ENCODE peak calls at places on chromosome 11, in nine cellular contexts. O is WTC11, Q is fibroblast of the aortic adventitia, I is neural crest cell, E is heart right ventricle, K is MCF 10A, H is HCT116, J is lung, A is GM23338. T is an unnamed sample.

GRCh38 chr11:1333860-1334259 is 24.4 kb upstream of the TOLLIP start:
- DNase-seq in O (no peak), Q (no peak), I (no peak), E (no peak), K (no peak), H (no peak), J (no peak), A (no peak), T (no peak)

GRCh38 chr11:68688881-68689280 is 4.5 kb downstream of the GAL start:
- DNase-seq in O (no peak), Q (no peak), I (no peak), E (no peak), K (no peak), H (no peak), J (no peak), A (no peak), T (no peak)

GRCh38 chr11:119476666-119477331 is 53.8 kb upstream of the THY1 start:
- DNase-seq in O (no peak), Q (no peak), I (no peak), E (no peak), K (no peak), H (no peak), J (no peak), A (no peak), T (no peak)

GRCh38 chr11:47399860-47400812 is 8.3 kb upstream of the SLC39A13 start:
- DNase-seq in O (peak), Q (no peak), I (no peak), E (no peak), K (no peak), H (no peak), J (no peak), A (peak), T (peak)

GRCh38 chr11:32353884-32354283 is 81.5 kb downstream of the WT1 start:
- DNase-seq in O (no peak), Q (peak), I (no peak), E (no peak), K (no peak), H (no peak), J (no peak), A (no peak), T (no peak)

GRCh38 chr11:57458410-57459111 is 1.8 kb upstream of the RTN4RL2 start:
- DNase-seq in O (peak), Q (peak), I (peak), E (peak), K (peak), H (no peak), J (no peak), A (peak), T (peak)

GRCh38 chr11:844693-845644 is 2.3 kb downstream of the TSPAN4 start:
- DNase-seq in O (peak), Q (peak), I (peak), E (peak), K (peak), H (no peak), J (peak), A (peak), T (peak)

GRCh38 chr11:47372422-47372821 is 5.9 kb downstream of the SPI1 start:
- DNase-seq in O (no peak), Q (no peak), I (no peak), E (no peak), K (no peak), H (no peak), J (no peak), A (no peak), T (no peak)

GRCh38 chr11:69500285-69501120 is 19.0 kb downstream of the LINC01488 start:
- DNase-seq in O (no peak), Q (no peak), I (no peak), E (no peak), K (no peak), H (no peak), J (no peak), A (no peak), T (no peak)

GRCh38 chr11:72084076-72084475 is 3.4 kb downstream of the LRRC51 start:
- DNase-seq in O (no peak), Q (no peak), I (no peak), E (no peak), K (no peak), H (no peak), J (no peak), A (no peak), T (no peak)

GRCh38 chr11:111585371-111585770 is 16.9 kb upstream of the SIK2 start:
- DNase-seq in O (no peak), Q (peak), I (no peak), E (no peak), K (no peak), H (no peak), J (no peak), A (no peak), T (no peak)

GRCh38 chr11:60125962-60126585 is 37.6 kb downstream of the MS4A2 start:
- DNase-seq in O (no peak), Q (no peak), I (no peak), E (no peak), K (peak), H (no peak), J (no peak), A (no peak), T (no peak)

GRCh38 chr11:10268746-10269487 is 25.1 kb downstream of the SBF2 start:
- DNase-seq in O (no peak), Q (peak), I (no peak), E (no peak), K (no peak), H (no peak), J (no peak), A (no peak), T (no peak)

GRCh38 chr11:127733552-127733951 is 733.0 kb upstream of the KIRREL3 start:
- DNase-seq in O (no peak), Q (no peak), I (no peak), E (peak), K (no peak), H (no peak), J (no peak), A (no peak), T (no peak)

GRCh38 chr11:95245038-95245437 is 14.0 kb upstream of the SESN3 start:
- DNase-seq in O (no peak), Q (peak), I (no peak), E (no peak), K (peak), H (no peak), J (no peak), A (peak), T (no peak)

GRCh38 chr11:19673924-19674390 is 38.7 kb upstream of the NAV2 start:
- DNase-seq in O (no peak), Q (peak), I (no peak), E (peak), K (no peak), H (no peak), J (peak), A (peak), T (no peak)

GRCh38 chr11:73270089-73270854 is 1.9 kb upstream of the P2RY6 start:
- DNase-seq in O (no peak), Q (no peak), I (no peak), E (no peak), K (no peak), H (no peak), J (no peak), A (no peak), T (no peak)

GRCh38 chr11:69013009-69013951 is at the start of gene MRGPRF:
- DNase-seq in O (peak), Q (peak), I (no peak), E (peak), K (no peak), H (no peak), J (peak), A (peak), T (no peak)

GRCh38 chr11:103525069-103525468 is 415.8 kb downstream of the DYNC2H1 start:
- DNase-seq in O (no peak), Q (peak), I (no peak), E (no peak), K (no peak), H (no peak), J (no peak), A (no peak), T (no peak)

GRCh38 chr11:18844753-18845367 is 53.3 kb upstream of the PTPN5 start:
- DNase-seq in O (no peak), Q (peak), I (no peak), E (no peak), K (peak), H (peak), J (no peak), A (peak), T (peak)

GRCh38 chr11:122656631-122657101 is 1.1 kb downstream of the UBASH3B start:
- DNase-seq in O (peak), Q (peak), I (peak), E (peak), K (no peak), H (no peak), J (no peak), A (peak), T (peak)

GRCh38 chr11:122656073-122656630 is 630 bp downstream of the UBASH3B start:
- DNase-seq in O (peak), Q (no peak), I (peak), E (peak), K (peak), H (no peak), J (peak), A (peak), T (peak)

GRCh38 chr11:122652495-122652894 is 3.0 kb upstream of the UBASH3B start:
- DNase-seq in O (no peak), Q (no peak), I (no peak), E (no peak), K (no peak), H (no peak), J (no peak), A (no peak), T (no peak)

GRCh38 chr11:122653911-122654310 is 1.6 kb upstream of the UBASH3B start:
- DNase-seq in O (no peak), Q (peak), I (no peak), E (no peak), K (no peak), H (no peak), J (no peak), A (no peak), T (no peak)

DNA sequence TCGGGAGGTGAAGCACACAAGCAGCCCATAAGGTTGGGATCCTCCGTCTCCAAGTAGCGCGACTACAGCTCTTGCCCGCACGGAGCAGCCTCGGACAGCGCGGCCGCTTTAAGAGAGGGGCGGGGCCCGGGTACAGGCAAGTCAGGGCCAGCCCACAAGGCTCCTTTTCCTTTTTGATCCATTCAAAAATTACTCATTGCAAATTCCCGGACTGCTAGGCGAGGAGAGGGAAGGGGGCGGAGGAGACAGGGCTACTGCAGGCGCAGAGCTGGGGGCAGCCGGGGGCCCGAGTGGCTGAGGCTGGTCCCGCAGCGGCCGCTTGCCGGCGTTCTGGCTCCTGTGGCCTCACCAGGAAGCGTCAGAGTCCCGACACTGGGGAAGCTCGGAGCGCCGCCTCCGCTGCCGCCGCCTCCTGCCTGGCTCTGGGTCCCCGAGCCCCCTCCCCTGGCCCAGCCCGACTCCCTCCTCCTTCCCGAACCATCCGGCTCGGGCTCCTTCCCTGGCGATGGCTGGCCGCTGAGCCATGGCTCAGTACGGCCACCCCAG is at the start of gene UBASH3B:
- DNase-seq in O (peak), Q (peak), I (peak), E (peak), K (peak), H (peak), J (peak), A (peak), T (peak)
- TF ChIP-seq CTCF in O (no peak), Q (peak), I (no peak), E (no peak), K (no peak), H (no peak), J (no peak), A (no peak), T (no peak)

GRCh38 chr11:74694536-74694935 is 36.7 kb downstream of the CHRDL2 start:
- DNase-seq in O (no peak), Q (no peak), I (no peak), E (no peak), K (peak), H (no peak), J (no peak), A (no peak), T (no peak)

GRCh38 chr11:74696932-74697687 is 34.1 kb downstream of the CHRDL2 start:
- DNase-seq in O (peak), Q (peak), I (no peak), E (peak), K (peak), H (no peak), J (peak), A (peak), T (no peak)

GRCh38 chr11:74696488-74696887 is 34.7 kb downstream of the CHRDL2 start:
- DNase-seq in O (no peak), Q (no peak), I (no peak), E (no peak), K (peak), H (no peak), J (no peak), A (no peak), T (no peak)

GRCh38 chr11:74694136-74694535 is 37.1 kb downstream of the CHRDL2 start:
- DNase-seq in O (no peak), Q (no peak), I (no peak), E (no peak), K (no peak), H (no peak), J (no peak), A (peak), T (no peak)

GRCh38 chr11:74695705-74696280 is 35.4 kb downstream of the CHRDL2 start:
- DNase-seq in O (no peak), Q (peak), I (no peak), E (no peak), K (peak), H (no peak), J (no peak), A (peak), T (no peak)
- TF ChIP-seq CTCF in O (no peak), Q (no peak), I (no peak), E (no peak), K (no peak), H (no peak), J (no peak), A (peak), T (no peak)

GRCh38 chr11:12454782-12455181 is 77.4 kb downstream of the PARVA start:
- DNase-seq in O (no peak), Q (peak), I (no peak), E (no peak), K (no peak), H (no peak), J (no peak), A (no peak), T (no peak)

GRCh38 chr11:12451179-12451814 is 73.9 kb downstream of the PARVA start:
- DNase-seq in O (no peak), Q (no peak), I (no peak), E (no peak), K (no peak), H (no peak), J (no peak), A (no peak), T (no peak)

GRCh38 chr11:12449961-12450715 is 72.8 kb downstream of the PARVA start:
- DNase-seq in O (no peak), Q (peak), I (no peak), E (no peak), K (peak), H (peak), J (no peak), A (no peak), T (no peak)

GRCh38 chr11:12455938-12456337 is 78.6 kb downstream of the PARVA start:
- DNase-seq in O (no peak), Q (peak), I (no peak), E (no peak), K (no peak), H (no peak), J (no peak), A (no peak), T (no peak)

DNA sequence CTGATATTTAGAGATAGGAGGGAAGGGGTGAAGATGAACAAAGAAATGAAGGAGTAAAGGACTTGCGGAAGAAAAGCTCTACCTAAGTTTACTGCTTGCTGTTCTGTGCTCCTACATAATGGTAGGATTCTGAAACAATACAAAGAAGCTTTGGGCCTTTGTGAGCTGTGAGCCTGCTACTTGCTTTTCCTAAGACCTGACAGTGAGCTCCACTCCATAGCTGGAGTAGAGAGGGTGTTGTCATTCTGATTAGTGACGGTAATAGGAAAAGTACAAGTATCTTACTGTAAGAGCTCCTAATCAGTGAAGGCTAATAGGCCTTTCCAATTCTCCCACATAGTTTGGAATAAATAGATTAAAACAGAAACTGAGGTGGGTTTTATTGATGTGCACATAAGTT is 75.9 kb downstream of the PARVA start:
- DNase-seq in O (no peak), Q (no peak), I (no peak), E (no peak), K (no peak), H (no peak), J (no peak), A (no peak), T (no peak)
- TF ChIP-seq CTCF in O (no peak), Q (no peak), I (no peak), E (no peak), K (no peak), H (no peak), J (no peak), A (no peak), T (no peak)

GRCh38 chr11:43578346-43579170 is 102.0 kb upstream of the HSD17B12 start:
- DNase-seq in O (no peak), Q (peak), I (no peak), E (no peak), K (no peak), H (no peak), J (no peak), A (peak), T (no peak)

GRCh38 chr11:43579919-43580276 is 100.6 kb upstream of the HSD17B12 start:
- DNase-seq in O (peak), Q (no peak), I (no peak), E (no peak), K (no peak), H (no peak), J (no peak), A (peak), T (no peak)

GRCh38 chr11:43580735-43581369 is 99.7 kb upstream of the HSD17B12 start:
- DNase-seq in O (peak), Q (no peak), I (no peak), E (no peak), K (no peak), H (no peak), J (no peak), A (peak), T (peak)

GRCh38 chr11:43577566-43578264 is 102.8 kb upstream of the HSD17B12 start:
- DNase-seq in O (no peak), Q (no peak), I (no peak), E (no peak), K (no peak), H (no peak), J (no peak), A (no peak), T (no peak)

DNA sequence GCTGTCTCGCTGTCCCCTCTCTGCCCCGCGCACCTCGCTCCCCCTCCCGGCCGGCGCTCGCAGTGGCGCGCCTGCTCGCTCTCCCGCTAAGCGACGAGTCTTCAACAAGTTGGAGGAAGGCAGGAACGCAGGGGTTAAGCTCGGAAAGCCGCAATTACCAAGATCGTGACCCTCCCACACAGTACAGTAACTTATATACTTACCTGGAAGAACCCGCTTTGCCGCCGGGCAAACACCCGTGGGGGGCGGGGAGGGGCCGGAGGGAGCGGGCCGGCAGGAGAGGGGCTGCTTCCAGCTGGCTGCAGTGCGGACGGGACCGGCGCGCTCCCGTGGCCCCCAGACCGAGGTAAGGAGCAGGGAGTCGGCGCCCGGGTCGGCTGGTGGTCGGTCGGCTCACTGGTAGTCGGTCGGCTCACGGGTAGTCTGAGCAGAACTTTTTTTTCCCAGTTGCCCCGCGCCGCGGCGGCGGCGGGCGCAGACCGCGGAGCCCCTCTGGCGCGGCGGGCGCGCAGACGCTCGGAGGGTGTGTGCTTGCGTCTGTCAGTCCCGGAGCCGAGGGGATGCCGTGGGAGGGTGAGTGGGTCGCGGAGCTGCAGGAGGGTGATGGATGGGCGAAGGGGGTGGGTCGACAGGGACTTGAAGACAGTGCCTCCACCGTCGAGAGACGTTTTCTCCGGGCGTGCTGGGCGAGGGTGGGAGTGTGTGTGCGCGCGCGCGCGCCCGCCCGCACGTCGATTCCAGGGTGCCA is 101.2 kb upstream of the HSD17B12 start:
- DNase-seq in O (peak), Q (peak), I (no peak), E (no peak), K (peak), H (no peak), J (no peak), A (peak), T (peak)
- TF ChIP-seq CTCF in O (no peak), Q (peak), I (peak), E (peak), K (no peak), H (no peak), J (no peak), A (peak), T (peak)

GRCh38 chr11:35712533-35712932 is 50.0 kb downstream of the TRIM44 start:
- DNase-seq in O (no peak), Q (no peak), I (no peak), E (no peak), K (no peak), H (no peak), J (no peak), A (no peak), T (no peak)

GRCh38 chr11:35711924-35712323 is 49.3 kb downstream of the TRIM44 start:
- DNase-seq in O (no peak), Q (no peak), I (no peak), E (no peak), K (no peak), H (no peak), J (no peak), A (no peak), T (no peak)

GRCh38 chr11:35709386-35709785 is 46.8 kb downstream of the TRIM44 start:
- DNase-seq in O (no peak), Q (no peak), I (no peak), E (no peak), K (no peak), H (no peak), J (no peak), A (no peak), T (no peak)

GRCh38 chr11:35714882-35715612 is 52.5 kb downstream of the TRIM44 start:
- DNase-seq in O (no peak), Q (peak), I (no peak), E (no peak), K (no peak), H (no peak), J (no peak), A (no peak), T (peak)

GRCh38 chr11:35711173-35711910 is 48.8 kb downstream of the TRIM44 start:
- DNase-seq in O (no peak), Q (no peak), I (no peak), E (no peak), K (peak), H (no peak), J (no peak), A (peak), T (no peak)
- TF ChIP-seq CTCF in O (no peak), Q (no peak), I (peak), E (peak), K (no peak), H (peak), J (no peak), A (peak), T (peak)

GRCh38 chr11:78417888-78418583 is 416 bp upstream of the GAB2 start:
- DNase-seq in O (peak), Q (peak), I (peak), E (peak), K (peak), H (peak), J (peak), A (peak), T (peak)
- TF ChIP-seq CTCF in O (no peak), Q (peak), I (peak), E (peak), K (no peak), H (no peak), J (no peak), A (no peak), T (peak)

T was measured in GM13976.